ENCODE peak calls at places on chromosomes 3 and 15, in five cellular contexts. W, F, K, B and O are unnamed samples.

GRCh38 chr3:10371167-10371566 is 50.3 kb upstream of the SEC13 start:
- DNase-seq in W (no peak), K (no peak), F (no peak), B (no peak), O (no peak)

GRCh38 chr15:78251136-78251535 is 13.2 kb upstream of the DNAJA4 start:
- DNase-seq in F (no peak), B (no peak), K (no peak), W (no peak), O (no peak)

GRCh38 chr3:190617185-190617584 is 103.3 kb downstream of the IL1RAP start:
- DNase-seq in B (no peak), K (no peak), F (no peak), W (peak), O (peak)

GRCh38 chr3:45446706-45447105 is 58.3 kb downstream of the LARS2 start:
- DNase-seq in B (no peak), K (no peak), F (no peak), W (no peak), O (no peak)

GRCh38 chr3:184656991-184657669 is 54.7 kb downstream of the MAGEF1 start:
- DNase-seq in F (peak), B (no peak), K (no peak), W (peak), O (peak)

GRCh38 chr3:180855364-180855763 is 57.1 kb upstream of the FXR1 start:
- DNase-seq in B (peak), F (no peak), K (no peak), W (no peak), O (no peak)

GRCh38 chr15:96355561-96356129 is 25.1 kb downstream of the NR2F2 start:
- DNase-seq in F (no peak), W (no peak), B (no peak), K (no peak), O (no peak)

GRCh38 chr15:101293122-101293521 is 1.9 kb downstream of the SNRPA1 start:
- DNase-seq in W (no peak), F (no peak), B (no peak), K (no peak), O (no peak)

GRCh38 chr3:114741066-114741465 is 406.0 kb downstream of the ZBTB20 start:
- DNase-seq in F (no peak), K (no peak), B (no peak), W (no peak), O (no peak)

GRCh38 chr3:53491276-53491675 is 3.1 kb upstream of the CACNA1D start:
- DNase-seq in F (no peak), K (no peak), W (no peak), B (no peak), O (no peak)

GRCh38 chr15:45456212-45457106 is 66.1 kb downstream of the SLC30A4 start:
- DNase-seq in K (peak), F (peak), B (no peak), W (peak), O (peak)

GRCh38 chr15:94231728-94232086 is 346 bp downstream of the MCTP2 start:
- DNase-seq in K (peak), F (no peak), W (peak), B (peak), O (peak)

GRCh38 chr3:192819001-192819569 is 91.7 kb upstream of the FGF12 start:
- DNase-seq in B (peak), F (peak), W (peak), K (no peak), O (peak)

GRCh38 chr15:74994236-74994635 is 1.1 kb upstream of the SCAMP5 start:
- DNase-seq in W (no peak), F (no peak), B (no peak), K (no peak), O (no peak)

GRCh38 chr3:48352546-48352945 is 19.1 kb upstream of the SPINK8 start:
- DNase-seq in K (no peak), W (no peak), B (no peak), F (no peak), O (no peak)

GRCh38 chr3:171747223-171747920 is 62.9 kb downstream of the PLD1 start:
- DNase-seq in K (no peak), F (no peak), B (no peak), W (no peak), O (no peak)

GRCh38 chr15:75672111-75672602 is 24.4 kb downstream of the SNX33 start:
- DNase-seq in K (no peak), F (no peak), B (no peak), W (no peak), O (no peak)

GRCh38 chr15:70863450-70864218 is 9.7 kb upstream of the LARP6 start:
- DNase-seq in B (no peak), K (no peak), W (peak), F (no peak), O (no peak)

GRCh38 chr3:194375921-194376570 is 6.5 kb upstream of the LRRC15 start:
- DNase-seq in W (no peak), B (no peak), K (no peak), F (no peak), O (no peak)

GRCh38 chr3:108414007-108414406 is 96.4 kb downstream of the MYH15 start:
- DNase-seq in B (no peak), K (no peak), W (no peak), F (no peak), O (no peak)

GRCh38 chr3:190616627-190617026 is 102.7 kb downstream of the IL1RAP start:
- DNase-seq in F (no peak), W (no peak), B (no peak), K (no peak), O (no peak)

GRCh38 chr15:66703540-66703941 is 1.5 kb downstream of the SMAD6 start:
- DNase-seq in B (no peak), W (no peak), K (peak), F (no peak), O (peak)

GRCh38 chr15:90376789-90377188 is 11.3 kb upstream of the IQGAP1 start:
- DNase-seq in W (no peak), B (no peak), K (no peak), F (no peak), O (peak)

GRCh38 chr3:113947372-113948014 is at the start of gene ZDHHC23:
- DNase-seq in F (no peak), K (peak), W (peak), B (peak), O (peak)

GRCh38 chr3:11637901-11638668 is 5.6 kb downstream of the VGLL4 start:
- DNase-seq in B (no peak), K (no peak), W (no peak), F (peak), O (no peak)

GRCh38 chr3:144496116-144496835 is 524.7 kb downstream of the DIPK2A start:
- DNase-seq in K (no peak), F (no peak), B (no peak), W (no peak), O (no peak)

GRCh38 chr3:52848617-52849016 is 13.8 kb upstream of the MUSTN1 start:
- DNase-seq in W (no peak), K (no peak), F (peak), B (no peak), O (no peak)

GRCh38 chr3:178385280-178385952 is 150.8 kb upstream of the KCNMB2 start:
- DNase-seq in W (peak), F (no peak), B (peak), K (peak), O (peak)

GRCh38 chr3:49673131-49673714 is 928 bp upstream of the APEH start:
- DNase-seq in W (peak), B (peak), K (no peak), F (no peak), O (no peak)

GRCh38 chr3:25259871-25260270 is 168.2 kb upstream of the RARB start:
- DNase-seq in K (no peak), F (no peak), B (no peak), W (no peak), O (no peak)

GRCh38 chr3:25572919-25573385 is 91.8 kb downstream of the TOP2B start:
- DNase-seq in B (no peak), F (no peak), K (no peak), W (no peak), O (no peak)

GRCh38 chr3:122992628-122993570 is 34.7 kb downstream of the SEMA5B start:
- DNase-seq in B (no peak), F (no peak), W (no peak), K (no peak), O (no peak)

GRCh38 chr3:54712539-54712938 is 215.3 kb downstream of the LRTM1 start:
- DNase-seq in F (no peak), B (no peak), W (no peak), K (no peak), O (no peak)

GRCh38 chr3:47283596-47284364 is 1.0 kb downstream of the KLHL18 start:
- DNase-seq in W (peak), K (no peak), F (no peak), B (peak), O (no peak)

GRCh38 chr3:45180051-45180450 is 33.9 kb upstream of the CDCP1 start:
- DNase-seq in B (no peak), K (no peak), W (no peak), F (no peak), O (no peak)

GRCh38 chr3:134077649-134078081 is 47.9 kb upstream of the SLCO2A1 start:
- DNase-seq in K (no peak), B (no peak), W (no peak), F (no peak), O (no peak)

GRCh38 chr3:4814302-4814903 is 164.8 kb upstream of the BHLHE40 start:
- DNase-seq in W (no peak), B (no peak), F (no peak), K (no peak), O (no peak)

GRCh38 chr15:65286704-65287514 is at the start of gene PARP16:
- DNase-seq in B (peak), K (peak), W (peak), F (no peak), O (peak)

GRCh38 chr3:9067352-9067975 is 104.2 kb upstream of the RAD18 start:
- DNase-seq in B (peak), F (peak), W (peak), K (peak), O (peak)

GRCh38 chr3:120177151-120177550 is 82.9 kb upstream of the GSK3B start:
- DNase-seq in W (peak), K (peak), B (peak), F (no peak), O (no peak)
- TF ChIP-seq CTCF in W (no peak), K (no peak), B (peak), F (peak), O (no peak)

GRCh38 chr3:152104847-152105415 is 163.8 kb upstream of the MBNL1 start:
- DNase-seq in W (no peak), F (no peak), B (no peak), K (no peak), O (no peak)
- TF ChIP-seq CTCF in W (no peak), F (no peak), B (no peak), K (no peak), O (no peak)

GRCh38 chr3:148128136-148128535 is 569.6 kb upstream of the AGTR1 start:
- DNase-seq in B (no peak), F (no peak), W (no peak), K (no peak), O (no peak)
- TF ChIP-seq CTCF in B (no peak), F (no peak), W (no peak), K (no peak), O (no peak)

GRCh38 chr15:51341366-51342248 is at the start of gene GLDN:
- DNase-seq in B (peak), F (no peak), W (no peak), K (peak), O (no peak)
- TF ChIP-seq CTCF in B (no peak), F (no peak), W (no peak), K (no peak), O (no peak)

GRCh38 chr3:142931222-142931621 is 32.3 kb downstream of the PAQR9 start:
- DNase-seq in K (no peak), F (no peak), B (peak), W (no peak), O (no peak)
- TF ChIP-seq CTCF in K (no peak), F (no peak), B (no peak), W (no peak), O (no peak)

GRCh38 chr3:124576565-124577493 is 153.4 kb upstream of the UMPS start:
- DNase-seq in K (no peak), W (no peak), B (no peak), F (no peak), O (no peak)
- TF ChIP-seq CTCF in K (peak), W (no peak), B (no peak), F (no peak), O (no peak)

DNA sequence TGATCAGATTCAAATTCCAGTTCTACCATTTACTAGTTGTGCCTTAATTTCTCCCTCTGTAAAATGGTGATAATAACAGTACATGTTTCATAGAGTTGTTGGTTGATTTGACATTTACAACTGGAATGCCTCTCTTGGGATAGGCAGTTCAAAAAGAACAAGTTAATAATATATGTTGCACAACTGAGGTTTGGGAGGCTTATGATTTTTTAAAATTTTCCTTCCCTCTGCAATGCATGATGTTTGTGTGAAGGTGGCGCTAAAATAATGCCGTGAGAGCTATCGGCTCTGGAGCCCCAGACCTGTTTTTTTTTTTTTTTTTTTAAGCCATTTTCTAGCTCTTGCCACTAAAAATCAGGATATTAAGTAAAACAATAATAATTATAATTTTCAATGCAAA is 18.6 kb downstream of the DNAJB11 start:
- DNase-seq in K (no peak), B (peak), F (no peak), W (no peak), O (no peak)
- TF ChIP-seq CTCF in K (peak), B (peak), F (no peak), W (no peak), O (peak)

DNA sequence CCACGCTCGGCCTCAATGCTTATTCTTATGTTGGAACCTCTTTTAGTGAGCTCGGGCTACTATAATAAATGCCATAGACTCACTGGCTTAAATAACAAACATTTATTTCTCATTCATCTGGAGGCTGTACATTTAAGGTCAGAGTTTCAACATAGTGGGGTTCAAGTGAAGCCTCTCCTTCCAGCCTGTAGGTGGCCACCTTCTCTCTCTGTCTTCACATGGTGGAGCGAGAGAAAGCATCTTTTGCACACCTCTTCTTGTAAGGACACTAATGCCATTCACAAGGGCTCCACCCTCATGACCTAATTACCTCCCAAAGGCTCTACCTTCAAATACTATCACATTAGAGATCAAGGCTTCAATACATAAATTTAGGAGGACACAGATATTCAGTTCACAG is 520.3 kb upstream of the EPHA6 start:
- DNase-seq in B (no peak), K (no peak), W (no peak), F (no peak), O (no peak)
- TF ChIP-seq CTCF in B (no peak), K (no peak), W (no peak), F (no peak), O (no peak)

GRCh38 chr15:80977627-80978036 is 12.0 kb downstream of the MESD start:
- DNase-seq in W (no peak), B (peak), F (no peak), K (peak), O (no peak)
- TF ChIP-seq CTCF in W (no peak), B (peak), F (peak), K (peak), O (peak)

DNA sequence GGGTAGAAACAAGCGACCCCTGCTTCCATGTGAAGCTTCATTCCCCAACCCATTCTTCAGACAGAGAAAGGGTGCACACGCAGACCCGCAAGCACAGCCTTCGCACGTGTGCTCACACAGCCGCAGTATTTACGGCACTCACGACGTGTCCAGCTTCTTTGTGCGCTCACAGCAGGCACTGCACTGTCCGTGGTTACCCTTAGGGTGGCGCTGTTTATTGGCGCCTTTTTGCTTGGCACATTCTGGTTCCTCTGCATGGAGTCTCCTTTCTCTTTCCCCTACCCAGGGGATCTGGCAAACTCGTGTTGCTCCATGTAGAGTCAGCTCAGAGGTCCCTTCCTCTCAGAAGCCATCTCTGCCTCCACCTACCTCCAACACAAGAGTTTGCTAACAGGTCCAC is 115.1 kb downstream of the SLCO3A1 start:
- DNase-seq in K (no peak), B (no peak), W (no peak), F (no peak), O (no peak)
- TF ChIP-seq CTCF in K (peak), B (no peak), W (no peak), F (peak), O (no peak)